ENCODE peak calls at places on chromosomes 6 and 20, in four cellular contexts. L, U, K and T are unnamed samples.

GRCh38 chr6:35590622-35591066 is 77.9 kb upstream of the TULP1 start:
- DNase-seq in U (no peak), K (no peak), L (no peak), T (no peak)

GRCh38 chr6:39188577-39188976 is 40.7 kb downstream of the KCNK5 start:
- DNase-seq in U (no peak), L (no peak), K (no peak), T (no peak)

GRCh38 chr6:118188561-118188960 is 281.5 kb downstream of the SLC35F1 start:
- DNase-seq in K (no peak), L (no peak), U (no peak), T (no peak)

GRCh38 chr20:46552460-46553420 is 2.3 kb upstream of the OCSTAMP start:
- DNase-seq in U (no peak), L (no peak), K (no peak), T (no peak)

GRCh38 chr6:143223895-143224294 is 163.2 kb downstream of the AIG1 start:
- DNase-seq in K (no peak), L (no peak), U (no peak), T (no peak)

GRCh38 chr20:63023071-63023835 is 16.5 kb upstream of the BHLHE23 start:
- DNase-seq in K (no peak), U (no peak), L (no peak), T (no peak)

GRCh38 chr6:37818536-37819176 is 871 bp upstream of the ZFAND3 start:
- DNase-seq in U (peak), L (peak), K (peak), T (peak)

GRCh38 chr20:44552950-44553908 is 29.1 kb upstream of the PKIG start:
- DNase-seq in L (peak), U (no peak), K (no peak), T (peak)

GRCh38 chr6:138509371-138509770 is 10.1 kb upstream of the NHSL1 start:
- DNase-seq in K (peak), L (no peak), U (no peak), T (peak)

GRCh38 chr6:168000198-168001036 is 2.9 kb downstream of the KIF25 start:
- DNase-seq in U (no peak), L (no peak), K (no peak), T (no peak)

GRCh38 chr20:51943761-51944160 is 141.4 kb upstream of the SALL4 start:
- DNase-seq in U (no peak), L (no peak), K (no peak), T (no peak)

GRCh38 chr20:49482173-49482572 is 295 bp downstream of the KCNB1 start:
- DNase-seq in K (no peak), L (no peak), U (no peak), T (no peak)

GRCh38 chr6:117491916-117492315 is 9.4 kb downstream of the DCBLD1 start:
- DNase-seq in L (no peak), K (no peak), U (no peak), T (no peak)

GRCh38 chr20:64238851-64239387 is 16.6 kb upstream of the PCMTD2 start:
- DNase-seq in L (no peak), K (peak), U (no peak), T (no peak)

GRCh38 chr6:108942556-108943492 is 94.6 kb downstream of the ARMC2 start:
- DNase-seq in U (peak), K (peak), L (no peak), T (no peak)

GRCh38 chr20:63253438-63254236 is 626 bp downstream of the NKAIN4 start:
- DNase-seq in U (no peak), K (no peak), L (no peak), T (no peak)

GRCh38 chr20:40844285-40844684 is 155.2 kb upstream of the MAFB start:
- DNase-seq in K (no peak), L (no peak), U (no peak), T (peak)

GRCh38 chr20:56187791-56188190 is 60.7 kb upstream of the MC3R start:
- DNase-seq in L (no peak), U (no peak), K (peak), T (peak)

GRCh38 chr6:71376830-71377229 is 88.2 kb downstream of the OGFRL1 start:
- DNase-seq in L (no peak), K (no peak), U (no peak), T (no peak)

GRCh38 chr20:62356143-62356947 is 10.8 kb downstream of the LAMA5 start:
- DNase-seq in U (no peak), L (no peak), K (no peak), T (no peak)

GRCh38 chr20:37505263-37506165 is 15.5 kb upstream of the NNAT start:
- DNase-seq in U (no peak), L (no peak), K (no peak), T (no peak)

GRCh38 chr6:138987299-138987642 is 782 bp downstream of the REPS1 start:
- DNase-seq in K (no peak), L (no peak), U (no peak), T (no peak)

GRCh38 chr6:85483041-85483700 is 33.3 kb downstream of the NT5E start:
- DNase-seq in L (peak), U (peak), K (peak), T (peak)

GRCh38 chr6:105767541-105767940 is 318.6 kb upstream of the PRDM1 start:
- DNase-seq in U (no peak), L (no peak), K (no peak), T (no peak)

GRCh38 chr20:58309607-58310290 is at the start of gene RAB22A:
- DNase-seq in K (peak), U (peak), L (peak), T (peak)

GRCh38 chr6:33731035-33731434 is 15.7 kb downstream of the IP6K3 start:
- DNase-seq in U (no peak), K (no peak), L (no peak), T (no peak)

GRCh38 chr6:52663120-52663934 is 7.6 kb upstream of the TMEM14A start:
- DNase-seq in K (peak), U (no peak), L (peak), T (peak)

GRCh38 chr6:13367396-13367795 is 39.1 kb upstream of the TBC1D7 start:
- DNase-seq in U (no peak), L (no peak), K (no peak), T (no peak)

GRCh38 chr20:37390503-37390890 is 44.6 kb downstream of the SRC start:
- DNase-seq in K (no peak), L (no peak), U (no peak), T (no peak)